ENCODE peak calls at places on chromosomes 2 and 18, in nine cellular contexts. Z, Y, T, P, H, C, M, X and E are unnamed samples.

GRCh38 chr2:171579481-171579880 is 57.2 kb downstream of the CYBRD1 start:
- DNase-seq in Z (peak; percentile 30), Y (no peak), T (no peak), P (no peak), H (no peak), C (no peak), M (no peak), X (no peak), E (no peak)

GRCh38 chr18:40932862-40933261 is 1022.2 kb upstream of the PIK3C3 start:
- DNase-seq in Z (no peak), Y (no peak), T (no peak), P (no peak), H (no peak), C (no peak), M (no peak), X (no peak), E (no peak)

GRCh38 chr2:185436787-185437372 is 301.7 kb upstream of the FSIP2 start:
- DNase-seq in Z (no peak), Y (no peak), T (no peak), P (no peak), H (no peak), C (no peak), M (no peak), X (no peak), E (no peak)

GRCh38 chr2:238513346-238513745 is 86.6 kb downstream of the ASB1 start:
- DNase-seq in Z (peak; percentile 29), Y (no peak), T (no peak), P (peak; percentile 4), H (no peak), C (no peak), M (peak; percentile 90), X (no peak), E (no peak)

GRCh38 chr2:170665743-170666142 is 49.4 kb upstream of the SP5 start:
- DNase-seq in Z (no peak), Y (no peak), T (no peak), P (no peak), H (no peak), C (no peak), M (no peak), X (no peak), E (no peak)

GRCh38 chr2:136281281-136282117 is 163.6 kb upstream of the CXCR4 start:
- DNase-seq in Z (no peak), Y (peak; percentile 60), T (no peak), P (no peak), H (no peak), C (no peak), M (no peak), X (peak; percentile 40), E (peak; percentile 70)

GRCh38 chr2:105034170-105034569 is 3.7 kb upstream of the MRPS9 start:
- DNase-seq in Z (peak; percentile 4), Y (no peak), T (no peak), P (no peak), H (no peak), C (no peak), M (no peak), X (no peak), E (no peak)

GRCh38 chr2:22817197-22817596 is 567.8 kb upstream of the KLHL29 start:
- DNase-seq in Z (no peak), Y (no peak), T (no peak), P (no peak), H (no peak), C (no peak), M (no peak), X (no peak), E (no peak)

GRCh38 chr2:27375513-27376099 is 4.9 kb downstream of the ZNF513 start:
- DNase-seq in Z (no peak), Y (no peak), T (no peak), P (no peak), H (no peak), C (no peak), M (no peak), X (no peak), E (no peak)

GRCh38 chr2:5867045-5867444 is 174.9 kb downstream of the SOX11 start:
- DNase-seq in Z (no peak), Y (no peak), T (no peak), P (no peak), H (no peak), C (no peak), M (no peak), X (no peak), E (no peak)

GRCh38 chr2:122003196-122003595 is 247.7 kb downstream of the TSN start:
- DNase-seq in Z (no peak), Y (no peak), T (no peak), P (no peak), H (no peak), C (no peak), M (no peak), X (no peak), E (no peak)

GRCh38 chr2:45922577-45922988 is 271.1 kb downstream of the PRKCE start:
- DNase-seq in Z (peak; percentile 79), Y (no peak), T (no peak), P (peak; percentile 62), H (no peak), C (no peak), M (no peak), X (no peak), E (no peak)

GRCh38 chr2:199659207-199659606 is 191.8 kb downstream of the FTCDNL1 start:
- DNase-seq in Z (peak; percentile 3), Y (no peak), T (no peak), P (no peak), H (no peak), C (no peak), M (peak; percentile 84), X (no peak), E (no peak)

GRCh38 chr2:175004730-175004979 is 526 bp downstream of the CHN1 start:
- DNase-seq in Z (no peak), Y (no peak), T (no peak), P (no peak), H (no peak), C (no peak), M (peak; percentile 77), X (no peak), E (no peak)

GRCh38 chr18:62881509-62882016 is 166.2 kb downstream of the PHLPP1 start:
- DNase-seq in Z (peak; percentile 95), Y (no peak), T (peak; percentile 52), P (peak; percentile 89), H (no peak), C (no peak), M (no peak), X (no peak), E (no peak)